ENCODE peak calls at places on chromosome 6, in five cellular contexts. P is body of pancreas, G is A549, C is endothelial cell, L is astrocyte of the cerebellum. A is an unnamed sample.

GRCh38 chr6:167137881-167138280 is 15.0 kb downstream of the CCR6 start:
- DNase-seq in G (no peak), P (no peak), L (no peak), C (no peak), A (no peak)

GRCh38 chr6:20319520-20320357 is 81.9 kb upstream of the E2F3 start:
- DNase-seq in L (no peak), C (no peak), G (no peak), P (peak), A (no peak)

GRCh38 chr6:81978230-81978629 is 225.7 kb upstream of the TENT5A start:
- DNase-seq in C (no peak), G (no peak), L (no peak), P (no peak), A (no peak)

GRCh38 chr6:145147559-145147958 is 587.8 kb downstream of the EPM2A start:
- DNase-seq in C (no peak), P (no peak), G (no peak), L (peak), A (no peak)

GRCh38 chr6:2042951-2043648 is 202.3 kb downstream of the GMDS start:
- DNase-seq in C (no peak), G (no peak), L (no peak), P (no peak), A (no peak)

GRCh38 chr6:35146453-35146852 is 5.3 kb upstream of the TCP11 start:
- DNase-seq in G (peak), L (no peak), C (peak), P (peak), A (peak)

GRCh38 chr6:151437401-151437800 is 14.5 kb downstream of the RMND1 start:
- DNase-seq in C (no peak), L (no peak), P (no peak), G (no peak), A (no peak)

GRCh38 chr6:451847-452246 is 60.3 kb downstream of the IRF4 start:
- DNase-seq in C (no peak), P (no peak), G (no peak), L (no peak), A (no peak)

GRCh38 chr6:124783344-124783743 is 178.9 kb upstream of the RNF217 start:
- DNase-seq in G (no peak), P (no peak), L (no peak), C (no peak), A (no peak)

GRCh38 chr6:95203153-95203754 is 374.1 kb upstream of the MANEA start:
- DNase-seq in C (peak), P (peak), G (no peak), L (peak), A (peak)

GRCh38 chr6:136539967-136540366 is 10.3 kb downstream of the MAP7 start:
- DNase-seq in L (peak), C (no peak), G (no peak), P (no peak), A (no peak)

GRCh38 chr6:169156108-169156821 is 97.4 kb downstream of the THBS2 start:
- DNase-seq in L (no peak), C (no peak), G (no peak), P (no peak), A (no peak)

DNA sequence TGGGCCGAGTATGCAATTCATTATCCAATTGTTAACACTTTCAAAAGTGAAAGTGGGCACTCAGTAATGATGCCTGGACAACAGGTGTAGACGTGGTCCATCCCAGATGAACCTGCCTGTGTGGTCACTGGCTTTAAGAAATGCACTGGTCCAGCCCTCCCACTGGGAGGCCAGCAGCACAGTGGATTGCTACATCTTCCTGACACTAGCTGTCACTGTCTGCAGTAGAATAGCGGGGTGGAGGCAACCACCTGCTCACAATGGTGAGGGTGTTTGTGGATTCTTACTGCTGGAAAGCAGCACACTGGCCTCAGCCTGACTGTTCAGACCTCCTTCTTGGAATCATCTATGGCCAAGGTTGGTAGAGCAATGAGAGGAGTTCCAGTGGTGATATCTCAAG is 228.2 kb upstream of the PLN start:
- DNase-seq in C (no peak), L (no peak), P (no peak), G (no peak), A (no peak)
- TF ChIP-seq CTCF in C (no peak), L (no peak), P (no peak), G (no peak), A (no peak)

DNA sequence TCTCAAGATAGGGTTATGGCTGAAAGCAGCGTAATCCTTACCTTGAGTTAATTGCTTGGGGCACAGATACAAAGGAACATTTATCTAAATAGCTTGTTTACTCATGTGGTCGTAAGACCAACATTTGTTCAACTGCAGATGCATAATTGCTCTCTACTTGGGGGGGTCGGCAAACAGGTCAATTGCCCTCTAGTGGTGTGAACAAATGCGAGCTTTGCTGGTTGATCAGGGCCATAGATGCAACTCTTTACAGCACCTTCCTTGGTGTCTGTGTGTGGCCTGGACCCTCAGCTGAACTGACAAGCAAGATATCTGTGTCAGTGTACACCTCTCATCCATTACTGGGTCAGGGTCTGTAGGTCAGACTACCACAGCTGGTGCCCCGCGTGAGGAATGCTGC is 24.1 kb downstream of the HLA-DPA1 start:
- DNase-seq in P (no peak), C (no peak), G (no peak), L (no peak), A (no peak)
- TF ChIP-seq CTCF in P (no peak), C (no peak), G (no peak), L (peak), A (no peak)

DNA sequence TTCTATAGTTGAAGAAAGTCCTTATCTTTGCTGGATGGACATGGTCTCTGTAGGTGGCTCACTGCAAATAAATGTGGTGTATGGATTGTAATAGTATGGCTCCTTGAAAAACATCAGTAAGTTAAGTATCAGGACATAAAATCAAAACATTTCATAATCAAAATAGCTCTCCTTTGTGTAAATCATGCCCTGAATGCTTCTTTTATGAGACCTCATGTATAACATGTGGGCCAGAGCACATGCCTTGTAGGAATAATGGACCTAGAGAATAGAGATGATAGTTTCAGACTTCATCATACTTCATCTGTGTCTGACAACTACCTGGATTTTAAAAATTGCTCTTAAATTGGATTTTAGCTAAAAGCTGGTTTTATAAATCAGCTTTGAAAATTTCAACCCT is 159.9 kb downstream of the ASCC3 start:
- DNase-seq in C (no peak), P (no peak), G (no peak), L (no peak), A (no peak)
- TF ChIP-seq CTCF in C (no peak), P (no peak), G (no peak), L (no peak), A (no peak)

DNA sequence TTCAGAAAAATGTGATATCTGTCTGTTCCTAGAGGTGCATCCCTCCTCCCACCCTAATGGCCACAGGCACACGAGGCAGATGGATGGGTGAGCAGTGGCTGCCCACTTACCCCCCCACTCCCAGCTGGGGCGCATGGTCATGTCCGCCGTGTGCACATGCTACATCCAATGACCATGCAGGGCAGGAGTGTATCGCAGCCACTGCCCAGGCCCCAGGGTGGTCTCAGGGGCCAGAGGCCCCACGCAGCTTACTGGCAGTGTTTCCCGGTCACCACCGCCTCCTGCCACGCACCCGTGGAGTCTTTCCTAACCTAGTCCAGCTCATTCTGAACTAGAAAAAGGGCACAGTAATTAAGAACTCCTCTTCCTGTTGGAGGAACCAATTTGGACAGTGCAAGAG is 11.7 kb upstream of the HTR1B start:
- DNase-seq in P (no peak), C (no peak), L (no peak), G (no peak), A (no peak)
- TF ChIP-seq CTCF in P (no peak), C (no peak), L (no peak), G (no peak), A (no peak)

GRCh38 chr6:69100772-69101171 is 465.7 kb downstream of the ADGRB3 start:
- DNase-seq in L (no peak), G (no peak), P (no peak), C (no peak), A (no peak)

GRCh38 chr6:69105288-69105687 is 470.2 kb downstream of the ADGRB3 start:
- DNase-seq in C (no peak), P (no peak), G (no peak), L (no peak), A (no peak)
- TF ChIP-seq CTCF in C (no peak), P (no peak), G (no peak), L (no peak), A (no peak)

A was measured in neural crest cell.